ENCODE peak calls at places on chromosomes 4 and X, in seven cellular contexts. L is left lung, J is bronchial epithelial cell, M is uterus, W is fibroblast of lung, F is GM23338, B is thyroid gland. T is an unnamed sample.

GRCh38 chr4:140256941-140257340 is 103.0 kb upstream of the MAML3 start:
- DNase-seq in L (no peak), J (no peak), M (no peak), W (peak; percentile 61), F (no peak), B (no peak), T (no peak)

GRCh38 chr4:156473175-156473574 is 498.4 kb downstream of the PDGFC start:
- DNase-seq in L (no peak), J (no peak), M (no peak), W (no peak), F (no peak), B (no peak), T (no peak)

GRCh38 chrX:140572724-140573123 is 67.9 kb upstream of the SOX3 start:
- DNase-seq in L (peak; percentile 37), J (peak; percentile 26), M (no peak), W (peak; percentile 15), F (peak; percentile 64), B (peak; percentile 62), T (peak; percentile 2)

GRCh38 chrX:124791492-124792095 is 445.2 kb downstream of the SH2D1A start:
- DNase-seq in L (no peak), J (no peak), M (no peak), W (no peak), F (no peak), B (no peak), T (no peak)

GRCh38 chrX:129695535-129695934 is 40.8 kb upstream of the APLN start:
- DNase-seq in L (no peak), J (no peak), M (no peak), W (no peak), F (no peak), B (no peak), T (no peak)

GRCh38 chr4:177008071-177008835 is 215.5 kb upstream of the VEGFC start:
- DNase-seq in L (no peak), J (peak; percentile 90), M (no peak), W (peak; percentile 79), F (no peak), B (no peak), T (peak; percentile 54)

GRCh38 chr4:78184584-78184983 is 127.5 kb downstream of the FRAS1 start:
- DNase-seq in L (no peak), J (peak; percentile 18), M (no peak), W (no peak), F (no peak), B (no peak), T (no peak)

GRCh38 chr4:2914220-2915126 is 48.7 kb downstream of the NOP14 start:
- DNase-seq in L (peak; percentile 73), J (no peak), M (no peak), W (no peak), F (no peak), B (no peak), T (no peak)

GRCh38 chr4:180799798-180800197 is 1443.4 kb upstream of the TENM3 start:
- DNase-seq in L (no peak), J (no peak), M (no peak), W (no peak), F (no peak), B (no peak), T (no peak)

GRCh38 chr4:154609532-154609931 is 2.9 kb downstream of the FGG start:
- DNase-seq in L (no peak), J (no peak), M (no peak), W (no peak), F (no peak), B (no peak), T (no peak)

GRCh38 chr4:101954351-101954750 is 163.8 kb downstream of the BANK1 start:
- DNase-seq in L (no peak), J (no peak), M (no peak), W (peak; percentile 23), F (peak; percentile 32), B (no peak), T (peak; percentile 15)

GRCh38 chr4:1297456-1298325 is 8.0 kb downstream of the MAEA start:
- DNase-seq in L (peak; percentile 24), J (no peak), M (no peak), W (no peak), F (peak; percentile 65), B (no peak), T (no peak)

GRCh38 chr4:80206541-80207171 is 9.4 kb downstream of the PRDM8 start:
- DNase-seq in L (no peak), J (no peak), M (no peak), W (no peak), F (peak; percentile 67), B (peak; percentile 1), T (no peak)

GRCh38 chr4:156992943-156993342 is 21.3 kb upstream of the PDGFC start:
- DNase-seq in L (no peak), J (no peak), M (no peak), W (peak; percentile 46), F (no peak), B (no peak), T (peak; percentile 59)

GRCh38 chr4:138602664-138603063 is 360.5 kb upstream of the SLC7A11 start:
- DNase-seq in L (no peak), J (no peak), M (no peak), W (peak; percentile 94), F (no peak), B (no peak), T (peak; percentile 50)

GRCh38 chr4:183588169-183588675 is 70.8 kb downstream of the RWDD4 start:
- DNase-seq in L (no peak), J (no peak), M (no peak), W (peak; percentile 48), F (no peak), B (no peak), T (peak; percentile 67)

GRCh38 chr4:1112821-1113182 is 562 bp downstream of the RNF212 start:
- DNase-seq in L (no peak), J (no peak), M (no peak), W (no peak), F (no peak), B (no peak), T (no peak)

GRCh38 chr4:7824218-7824617 is 115.4 kb downstream of the AFAP1 start:
- DNase-seq in L (no peak), J (no peak), M (no peak), W (peak; percentile 55), F (no peak), B (no peak), T (peak; percentile 76)

GRCh38 chr4:105785792-105786191 is 77.2 kb downstream of the GSTCD start:
- DNase-seq in L (no peak), J (no peak), M (no peak), W (no peak), F (no peak), B (no peak), T (no peak)

GRCh38 chrX:129726307-129727111 is 12.3 kb upstream of the XPNPEP2 start:
- DNase-seq in L (peak; percentile 44), J (peak; percentile 53), M (peak; percentile 42), W (peak; percentile 41), F (peak; percentile 77), B (peak; percentile 59), T (peak; percentile 77)

GRCh38 chr4:162952232-162952631 is 214.5 kb downstream of the NAF1 start:
- DNase-seq in L (no peak), J (peak; percentile 62), M (no peak), W (peak; percentile 50), F (no peak), B (no peak), T (no peak)

GRCh38 chr4:185211641-185212040 is 2.2 kb downstream of the SNX25 start:
- DNase-seq in L (no peak), J (no peak), M (no peak), W (no peak), F (no peak), B (no peak), T (no peak)

GRCh38 chrX:43973249-43973672 is at the start of gene NDP:
- DNase-seq in L (no peak), J (no peak), M (no peak), W (peak; percentile 13), F (peak; percentile 37), B (no peak), T (no peak)
- H3K4me3 ChIP-seq in L (no peak within 1 kb of the TSS), J (peak within 1 kb of the TSS; percentile 14), M (peak within 1 kb of the TSS; percentile 17), W (peak within 1 kb of the TSS; percentile 57), F (peak within 1 kb of the TSS; percentile 65), B (no peak within 1 kb of the TSS), T (peak within 1 kb of the TSS; percentile 55)

GRCh38 chrX:13774696-13775095 is 40.1 kb downstream of the OFD1 start:
- DNase-seq in L (no peak), J (no peak), M (no peak), W (no peak), F (no peak), B (no peak), T (no peak)
- H3K4me3 ChIP-seq in L (no peak overlapping the region), J (no peak overlapping the region), M (no peak overlapping the region), W (no peak overlapping the region), F (no peak overlapping the region), B (no peak overlapping the region), T (no peak overlapping the region)

GRCh38 chr4:5885733-5886132 is 7.2 kb downstream of the CRMP1 start:
- DNase-seq in L (no peak), J (peak; percentile 21), M (no peak), W (no peak), F (no peak), B (no peak), T (no peak)

GRCh38 chr4:5888706-5889696 is 3.9 kb downstream of the CRMP1 start:
- DNase-seq in L (no peak), J (no peak), M (no peak), W (no peak), F (no peak), B (no peak), T (no peak)

GRCh38 chr4:5887361-5888221 is 5.3 kb downstream of the CRMP1 start:
- DNase-seq in L (no peak), J (no peak), M (peak; percentile 25), W (peak; percentile 25), F (peak; percentile 75), B (no peak), T (no peak)

GRCh38 chr4:5888222-5888701 is 4.6 kb downstream of the CRMP1 start:
- DNase-seq in L (no peak), J (no peak), M (no peak), W (peak; percentile 32), F (peak; percentile 87), B (no peak), T (no peak)

GRCh38 chr4:5887011-5887360 is 5.9 kb downstream of the CRMP1 start:
- DNase-seq in L (no peak), J (no peak), M (no peak), W (no peak), F (no peak), B (no peak), T (no peak)
- H3K4me3 ChIP-seq in L (peak overlapping the region; percentile 17), J (no peak overlapping the region), M (peak overlapping the region; percentile 45), W (peak overlapping the region; percentile 42), F (peak overlapping the region; percentile 93), B (no peak overlapping the region), T (no peak overlapping the region)

GRCh38 chr4:85152490-85152889 is 186.0 kb upstream of the WDFY3 start:
- DNase-seq in L (no peak), J (no peak), M (no peak), W (no peak), F (no peak), B (no peak), T (no peak)

GRCh38 chr4:85151349-85151748 is 184.9 kb upstream of the WDFY3 start:
- DNase-seq in L (no peak), J (no peak), M (no peak), W (no peak), F (no peak), B (no peak), T (no peak)

GRCh38 chr4:85149656-85150055 is 183.2 kb upstream of the WDFY3 start:
- DNase-seq in L (no peak), J (peak; percentile 50), M (no peak), W (peak; percentile 31), F (no peak), B (no peak), T (peak; percentile 36)

GRCh38 chr4:85151786-85152185 is 185.3 kb upstream of the WDFY3 start:
- DNase-seq in L (no peak), J (no peak), M (no peak), W (no peak), F (no peak), B (no peak), T (no peak)

GRCh38 chr4:85147481-85148076 is 181.1 kb upstream of the WDFY3 start:
- DNase-seq in L (peak; percentile 40), J (peak; percentile 77), M (peak; percentile 34), W (peak; percentile 56), F (peak; percentile 88), B (peak; percentile 31), T (peak; percentile 79)
- H3K4me3 ChIP-seq in L (no peak overlapping the region), J (no peak overlapping the region), M (no peak overlapping the region), W (no peak overlapping the region), F (no peak overlapping the region), B (no peak overlapping the region), T (no peak overlapping the region)

T was measured in fibroblast of the aortic adventitia.